ENCODE peak calls at places on chromosomes 6 and 20, in nine cellular contexts. Z is psoas muscle; N is GM23248; T is MM.1S; R is ovary; U is stomach; S is CD8-positive, alpha-beta T cell; V is heart left ventricle; J is aorta. B is an unnamed sample.
A peak's percentile ranks its signal among the peaks of the same experiment; 100 is the strongest.

GRCh38 chr20:2652724-2653510 is 485 bp downstream of the NOP56 start:
- DNase-seq in Z (peak; percentile 51), N (peak; percentile 63), T (peak; percentile 36), R (no peak), U (no peak), S (peak; percentile 86), V (no peak), J (peak; percentile 63), B (peak; percentile 79)

GRCh38 chr6:41818271-41819054 is 31.0 kb downstream of the TOMM6 start:
- DNase-seq in Z (no peak), N (peak; percentile 5), T (no peak), R (no peak), U (no peak), S (no peak), V (no peak), J (no peak), B (no peak)

GRCh38 chr20:1945660-1946059 is 48.2 kb downstream of the PDYN start:
- DNase-seq in Z (no peak), N (no peak), T (no peak), R (no peak), U (no peak), S (no peak), V (no peak), J (no peak), B (no peak)

GRCh38 chr6:9482030-9482731 is 932.7 kb downstream of the TFAP2A start:
- DNase-seq in Z (no peak), N (peak; percentile 96), T (no peak), R (no peak), U (no peak), S (no peak), V (no peak), J (no peak), B (no peak)

GRCh38 chr20:39112196-39112743 is 150.1 kb downstream of the DHX35 start:
- DNase-seq in Z (peak; percentile 30), N (peak; percentile 62), T (peak; percentile 35), R (no peak), U (peak; percentile 71), S (no peak), V (no peak), J (no peak), B (peak; percentile 67)

GRCh38 chr6:39962831-39963230 is 28.6 kb upstream of the MOCS1 start:
- DNase-seq in Z (no peak), N (peak; percentile 28), T (no peak), R (no peak), U (no peak), S (no peak), V (no peak), J (no peak), B (no peak)

GRCh38 chr6:82909551-82909950 is 156.1 kb downstream of the UBE3D start:
- DNase-seq in Z (no peak), N (peak; percentile 8), T (no peak), R (no peak), U (no peak), S (no peak), V (no peak), J (no peak), B (no peak)

GRCh38 chr20:25058051-25058796 is at the start of gene ACSS1:
- DNase-seq in Z (peak; percentile 67), N (peak; percentile 63), T (peak; percentile 89), R (peak; percentile 63), U (peak; percentile 70), S (peak; percentile 83), V (peak; percentile 87), J (peak; percentile 75), B (peak; percentile 91)

GRCh38 chr20:7650481-7650880 is 289.8 kb downstream of the HAO1 start:
- DNase-seq in Z (no peak), N (peak; percentile 78), T (no peak), R (no peak), U (no peak), S (no peak), V (no peak), J (no peak), B (no peak)

GRCh38 chr6:137676888-137677287 is 182.7 kb upstream of the OLIG3 start:
- DNase-seq in Z (no peak), N (no peak), T (peak; percentile 56), R (no peak), U (no peak), S (no peak), V (no peak), J (no peak), B (no peak)

GRCh38 chr20:34862724-34863123 is 9.9 kb downstream of the GGT7 start:
- DNase-seq in Z (no peak), N (no peak), T (no peak), R (no peak), U (no peak), S (no peak), V (no peak), J (no peak), B (no peak)

GRCh38 chr20:21703740-21704407 is 1.6 kb upstream of the PAX1 start:
- DNase-seq in Z (no peak), N (no peak), T (no peak), R (no peak), U (no peak), S (no peak), V (no peak), J (no peak), B (no peak)

GRCh38 chr6:69985180-69985579 is 118.8 kb downstream of the COL19A1 start:
- DNase-seq in Z (no peak), N (peak; percentile 37), T (no peak), R (no peak), U (no peak), S (no peak), V (no peak), J (no peak), B (no peak)

GRCh38 chr6:128601060-128601459 is 80.7 kb upstream of the PTPRK start:
- DNase-seq in Z (no peak), N (peak; percentile 4), T (no peak), R (no peak), U (peak; percentile 41), S (no peak), V (no peak), J (no peak), B (no peak)

GRCh38 chr6:69933239-69933638 is 66.9 kb downstream of the COL19A1 start:
- DNase-seq in Z (no peak), N (peak; percentile 12), T (no peak), R (no peak), U (no peak), S (no peak), V (no peak), J (no peak), B (no peak)

GRCh38 chr6:106461084-106461483 is 100.6 kb downstream of the CRYBG1 start:
- DNase-seq in Z (no peak), N (no peak), T (no peak), R (no peak), U (no peak), S (no peak), V (no peak), J (no peak), B (no peak)
- H3K27ac ChIP-seq in Z (no peak overlapping the region), N (no peak overlapping the region), T (no peak overlapping the region), R (no peak overlapping the region), U (no peak overlapping the region), S (no peak overlapping the region), V (no peak overlapping the region), J (no peak overlapping the region), B (no peak overlapping the region)

GRCh38 chr20:49282584-49283171 is 4.8 kb upstream of the ZNFX1 start:
- DNase-seq in Z (no peak), N (peak; percentile 18), T (no peak), R (no peak), U (no peak), S (no peak), V (no peak), J (no peak), B (no peak)

GRCh38 chr20:49284818-49285217 is 7.0 kb upstream of the ZNFX1 start:
- DNase-seq in Z (no peak), N (no peak), T (no peak), R (no peak), U (no peak), S (no peak), V (no peak), J (no peak), B (no peak)

GRCh38 chr20:49283703-49284625 is 6.1 kb upstream of the ZNFX1 start:
- DNase-seq in Z (no peak), N (peak; percentile 8), T (no peak), R (no peak), U (no peak), S (no peak), V (no peak), J (no peak), B (no peak)

GRCh38 chr20:49281913-49282467 is 4.1 kb upstream of the ZNFX1 start:
- DNase-seq in Z (no peak), N (no peak), T (no peak), R (no peak), U (no peak), S (no peak), V (no peak), J (no peak), B (no peak)

GRCh38 chr20:49283176-49283702 is 5.4 kb upstream of the ZNFX1 start:
- DNase-seq in Z (no peak), N (no peak), T (no peak), R (no peak), U (no peak), S (no peak), V (no peak), J (no peak), B (no peak)
- H3K9me3 ChIP-seq in Z (peaks cover 15% of the 10 kb centered on the region), N (no peaks in the 10 kb centered on the region), T (no peaks in the 10 kb centered on the region), R (peaks cover 4% of the 10 kb centered on the region), U (peaks cover 25% of the 10 kb centered on the region), S (peaks cover 59% of the 10 kb centered on the region), V (no peaks in the 10 kb centered on the region), J (peaks cover 13% of the 10 kb centered on the region), B (peaks cover 15% of the 10 kb centered on the region)

GRCh38 chr6:167975449-167975848 is 22.0 kb upstream of the KIF25 start:
- DNase-seq in Z (no peak), N (no peak), T (no peak), R (no peak), U (no peak), S (no peak), V (no peak), J (no peak), B (no peak)

GRCh38 chr6:167979436-167980090 is 17.9 kb upstream of the KIF25 start:
- DNase-seq in Z (no peak), N (no peak), T (no peak), R (no peak), U (no peak), S (no peak), V (no peak), J (no peak), B (no peak)

GRCh38 chr6:167976708-167977107 is 20.8 kb upstream of the KIF25 start:
- DNase-seq in Z (no peak), N (no peak), T (no peak), R (no peak), U (no peak), S (no peak), V (no peak), J (no peak), B (no peak)

GRCh38 chr6:167978607-167979006 is 18.9 kb upstream of the KIF25 start:
- DNase-seq in Z (no peak), N (no peak), T (no peak), R (no peak), U (no peak), S (no peak), V (no peak), J (no peak), B (no peak)

GRCh38 chr6:167977717-167978467 is 19.6 kb upstream of the KIF25 start:
- DNase-seq in Z (no peak), N (no peak), T (no peak), R (no peak), U (no peak), S (no peak), V (no peak), J (no peak), B (no peak)
- H3K27ac ChIP-seq in Z (no peak overlapping the region), N (no peak overlapping the region), T (no peak overlapping the region), R (no peak overlapping the region), U (no peak overlapping the region), S (no peak overlapping the region), V (no peak overlapping the region), J (no peak overlapping the region), B (no peak overlapping the region)

GRCh38 chr20:43341541-43341940 is 116.2 kb upstream of the SRSF6 start:
- DNase-seq in Z (no peak), N (peak; percentile 52), T (no peak), R (no peak), U (no peak), S (no peak), V (no peak), J (no peak), B (no peak)
- H3K9me3 ChIP-seq in Z (peaks cover 7% of the 10 kb centered on the region), N (no peaks in the 10 kb centered on the region), T (no peaks in the 10 kb centered on the region), R (no peaks in the 10 kb centered on the region), U (peaks cover 20% of the 10 kb centered on the region), S (peaks cover 5% of the 10 kb centered on the region), V (no peaks in the 10 kb centered on the region), J (peaks cover 3% of the 10 kb centered on the region), B (no peaks in the 10 kb centered on the region)